ENCODE peak calls at places on chromosomes 3 and 15, in six cellular contexts. R, S, B, V, I and H are unnamed samples.

GRCh38 chr3:151794080-151794479 is 19.8 kb upstream of the AADAC start:
- DNase-seq in R (no peak), S (no peak), B (no peak), V (no peak), I (no peak), H (no peak)

GRCh38 chr3:105847865-105848264 is 20.9 kb downstream of the CBLB start:
- DNase-seq in R (no peak), S (no peak), B (no peak), V (no peak), I (no peak), H (no peak)

GRCh38 chr3:23495507-23495906 is 292.4 kb downstream of the UBE2E2 start:
- DNase-seq in R (no peak), S (no peak), B (no peak), V (peak), I (no peak), H (no peak)

GRCh38 chr3:5002174-5002870 is 23.1 kb downstream of the BHLHE40 start:
- DNase-seq in R (no peak), S (no peak), B (no peak), V (no peak), I (no peak), H (no peak)

GRCh38 chr3:196207833-196208607 is 3.2 kb downstream of the ZDHHC19 start:
- DNase-seq in R (peak), S (peak), B (peak), V (no peak), I (peak), H (no peak)

GRCh38 chr15:98288091-98288590 is 327.6 kb downstream of the ARRDC4 start:
- DNase-seq in R (no peak), S (no peak), B (no peak), V (no peak), I (no peak), H (no peak)

GRCh38 chr15:67149859-67150824 is 84.7 kb downstream of the SMAD3 start:
- DNase-seq in R (no peak), S (peak), B (peak), V (peak), I (peak), H (peak)

GRCh38 chr3:144104679-144105078 is 133.1 kb downstream of the DIPK2A start:
- DNase-seq in R (peak), S (no peak), B (no peak), V (no peak), I (no peak), H (no peak)

GRCh38 chr3:148882288-148882687 is 17.2 kb downstream of the CPA3 start:
- DNase-seq in R (no peak), S (no peak), B (no peak), V (peak), I (no peak), H (no peak)
- TF ChIP-seq CTCF in R (no peak), S (no peak), B (no peak), V (no peak), I (no peak), H (no peak)

GRCh38 chr15:100372695-100373036 is 30.9 kb upstream of the ADAMTS17 start:
- DNase-seq in R (peak), S (no peak), B (peak), V (no peak), I (no peak), H (no peak)
- H3K4me3 ChIP-seq in R (peak), S (no peak), B (peak), V (no peak), I (no peak), H (no peak)

DNA sequence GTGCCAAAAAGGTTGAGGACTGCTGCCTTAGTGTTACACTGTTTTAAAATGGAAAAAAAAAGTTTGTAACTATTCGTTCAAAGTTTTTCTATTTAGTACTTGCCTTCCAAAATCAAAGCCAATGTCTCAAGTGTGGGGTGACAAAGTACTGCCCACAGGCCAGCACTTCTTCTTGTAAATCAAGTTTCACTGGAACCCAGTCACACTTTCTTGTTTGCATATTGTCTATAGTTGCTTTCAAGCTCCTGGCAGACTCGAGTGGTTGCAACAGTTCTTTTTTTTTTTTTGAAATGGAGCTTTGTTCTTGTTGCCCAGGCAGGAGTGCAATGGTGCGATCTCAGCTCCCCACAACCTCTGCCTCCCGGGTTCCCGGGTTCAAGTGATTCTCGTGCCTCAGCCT is 75.3 kb upstream of the RPL35A start:
- DNase-seq in R (no peak), S (no peak), B (no peak), V (no peak), I (no peak), H (no peak)
- TF ChIP-seq CTCF in R (no peak), S (no peak), B (no peak), V (no peak), I (no peak), H (no peak)

GRCh38 chr3:138010273-138010590 is 267 bp downstream of the CLDN18 start:
- DNase-seq in R (no peak), S (no peak), B (no peak), V (no peak), I (no peak), H (no peak)
- H3K4me3 ChIP-seq in R (no peak), S (no peak), B (no peak), V (no peak), I (no peak), H (no peak)

DNA sequence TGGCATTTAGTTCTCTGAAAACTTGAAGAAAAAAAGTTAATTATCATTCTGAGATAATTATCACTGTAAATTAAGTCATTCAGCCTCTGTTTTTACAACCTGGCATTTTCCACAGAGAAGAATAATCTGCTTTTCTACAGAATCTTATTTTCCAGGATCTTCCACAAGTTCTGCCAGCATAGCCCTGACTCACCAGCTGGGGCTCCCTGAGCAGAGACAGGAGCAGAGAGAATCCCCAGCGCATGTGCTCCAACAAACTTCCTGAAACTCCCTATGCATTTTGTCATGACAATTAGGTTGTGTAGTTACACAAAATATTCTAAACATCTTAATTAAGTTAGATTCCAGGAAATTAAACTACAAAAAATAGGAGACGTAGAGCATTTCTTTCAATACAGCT is 32.1 kb upstream of the TMEM207 start:
- DNase-seq in R (no peak), S (no peak), B (no peak), V (no peak), I (no peak), H (no peak)
- TF ChIP-seq CTCF in R (no peak), S (no peak), B (no peak), V (no peak), I (no peak), H (no peak)

GRCh38 chr15:85462029-85462428 is 81.6 kb downstream of the AKAP13 start:
- DNase-seq in R (no peak), S (no peak), B (no peak), V (no peak), I (no peak), H (no peak)
- H3K4me3 ChIP-seq in R (no peak), S (no peak), B (no peak), V (no peak), I (no peak), H (no peak)